ENCODE peak calls at places on chromosomes 11 and 22, in six cellular contexts. X is natural killer cell, C is HFF-Myc, K is K562, O is epithelial cell of esophagus, W is astrocyte of the spinal cord. T is an unnamed sample.

GRCh38 chr11:130999086-130999485 is 82.8 kb upstream of the SNX19 start:
- DNase-seq in X (no peak), C (no peak), K (no peak), O (peak; percentile 52), W (peak; percentile 48), T (no peak)

GRCh38 chr11:2675540-2675939 is 24.3 kb downstream of the KCNQ1OT1 start:
- DNase-seq in X (no peak), C (no peak), K (no peak), O (no peak), W (no peak), T (no peak)

GRCh38 chr11:20041499-20041898 is 118.8 kb downstream of the DBX1 start:
- DNase-seq in X (no peak), C (no peak), K (no peak), O (no peak), W (no peak), T (no peak)

GRCh38 chr11:17412488-17413180 is 24.2 kb upstream of the KCNJ11 start:
- DNase-seq in X (no peak), C (no peak), K (no peak), O (no peak), W (no peak), T (no peak)

GRCh38 chr11:36402568-36403181 is 106.6 kb downstream of the PRR5L start:
- DNase-seq in X (no peak), C (no peak), K (no peak), O (no peak), W (no peak), T (no peak)

GRCh38 chr11:124085583-124085982 is 29.7 kb upstream of the VWA5A start:
- DNase-seq in X (no peak), C (no peak), K (no peak), O (peak; percentile 72), W (no peak), T (no peak)

GRCh38 chr11:113324250-113324649 is 9.9 kb downstream of the TTC12 start:
- DNase-seq in X (no peak), C (no peak), K (no peak), O (no peak), W (no peak), T (no peak)

GRCh38 chr11:118286545-118286944 is 18.0 kb upstream of the CD3E start:
- DNase-seq in X (no peak), C (no peak), K (no peak), O (no peak), W (no peak), T (no peak)

GRCh38 chr11:86372586-86372985 is 2.1 kb upstream of the CCDC81 start:
- DNase-seq in X (no peak), C (no peak), K (no peak), O (peak; percentile 75), W (no peak), T (no peak)

GRCh38 chr22:32723632-32724031 is 77.9 kb upstream of the TIMP3 start:
- DNase-seq in X (no peak), C (peak; percentile 87), K (no peak), O (peak; percentile 92), W (peak; percentile 96), T (peak; percentile 18)

GRCh38 chr11:111637885-111638284 is 35.6 kb downstream of the SIK2 start:
- DNase-seq in X (no peak), C (no peak), K (no peak), O (no peak), W (no peak), T (no peak)

GRCh38 chr11:93905384-93905783 is 55.0 kb upstream of the VSTM5 start:
- DNase-seq in X (no peak), C (peak; percentile 61), K (no peak), O (peak; percentile 29), W (peak; percentile 80), T (no peak)

GRCh38 chr11:11148104-11148509 is 204.9 kb downstream of the CSNK2A3 start:
- DNase-seq in X (no peak), C (peak; percentile 19), K (no peak), O (peak; percentile 62), W (peak; percentile 79), T (no peak)

GRCh38 chr11:2418961-2419360 is 18.4 kb downstream of the TSSC4 start:
- DNase-seq in X (no peak), C (no peak), K (no peak), O (no peak), W (no peak), T (no peak)

GRCh38 chr22:26610072-26610958 is 7.5 kb downstream of the CRYBB1 start:
- DNase-seq in X (peak; percentile 35), C (peak; percentile 87), K (no peak), O (peak; percentile 64), W (peak; percentile 91), T (no peak)

GRCh38 chr11:33017478-33017877 is 1.8 kb downstream of the DEPDC7 start:
- DNase-seq in X (no peak), C (no peak), K (no peak), O (no peak), W (no peak), T (no peak)

GRCh38 chr11:57513446-57513795 is 2.1 kb downstream of the SLC43A1 start:
- DNase-seq in X (no peak), C (no peak), K (no peak), O (no peak), W (no peak), T (no peak)

GRCh38 chr11:6925636-6926207 is 504 bp upstream of the ZNF215 start:
- DNase-seq in X (no peak), C (no peak), K (peak; percentile 33), O (peak; percentile 49), W (peak; percentile 6), T (no peak)

GRCh38 chr11:94780432-94780831 is 12.3 kb downstream of the AMOTL1 start:
- DNase-seq in X (no peak), C (no peak), K (no peak), O (no peak), W (no peak), T (no peak)

GRCh38 chr22:48477031-48477721 is 1350.5 kb downstream of the BRD1 start:
- DNase-seq in X (no peak), C (no peak), K (no peak), O (no peak), W (no peak), T (no peak)

GRCh38 chr11:17394743-17395390 is 6.4 kb upstream of the KCNJ11 start:
- DNase-seq in X (no peak), C (no peak), K (no peak), O (no peak), W (no peak), T (no peak)

GRCh38 chr11:2674681-2675131 is 25.1 kb downstream of the KCNQ1OT1 start:
- DNase-seq in X (no peak), C (no peak), K (no peak), O (no peak), W (no peak), T (no peak)

GRCh38 chr22:44931077-44931540 is 78.7 kb downstream of the PHF21B start:
- DNase-seq in X (no peak), C (peak; percentile 2), K (no peak), O (no peak), W (no peak), T (no peak)

GRCh38 chr11:99260696-99261095 is 239.9 kb downstream of the CNTN5 start:
- DNase-seq in X (no peak), C (no peak), K (no peak), O (peak; percentile 8), W (no peak), T (no peak)

GRCh38 chr11:9385288-9385902 is 943 bp downstream of the IPO7 start:
- DNase-seq in X (no peak), C (no peak), K (no peak), O (no peak), W (no peak), T (peak; percentile 21)
- TF ChIP-seq CTCF in X (no peak), C (no peak), K (no peak), O (peak; percentile 0), W (no peak), T (no peak)

GRCh38 chr11:129333873-129334272 is 41.8 kb upstream of the BARX2 start:
- DNase-seq in X (no peak), C (no peak), K (no peak), O (no peak), W (no peak), T (no peak)
- TF ChIP-seq CTCF in X (no peak), C (peak; percentile 11), K (no peak), O (peak; percentile 41), W (peak; percentile 20), T (no peak)

GRCh38 chr11:66311470-66311964 is 5.3 kb downstream of the CD248 start:
- DNase-seq in X (no peak), C (no peak), K (no peak), O (no peak), W (no peak), T (no peak)

GRCh38 chr11:66310324-66310723 is 6.5 kb downstream of the CD248 start:
- DNase-seq in X (no peak), C (no peak), K (no peak), O (no peak), W (no peak), T (no peak)

GRCh38 chr11:66312549-66313320 is 4.1 kb downstream of the CD248 start:
- DNase-seq in X (peak; percentile 94), C (peak; percentile 95), K (peak; percentile 98), O (peak; percentile 99), W (peak; percentile 100), T (peak; percentile 96)

GRCh38 chr11:66313321-66314185 is 3.3 kb downstream of the CD248 start:
- DNase-seq in X (no peak), C (no peak), K (peak; percentile 45), O (no peak), W (no peak), T (no peak)

GRCh38 chr11:66311965-66312548 is 4.8 kb downstream of the CD248 start:
- DNase-seq in X (peak; percentile 95), C (no peak), K (peak; percentile 90), O (peak; percentile 94), W (peak; percentile 97), T (peak; percentile 98)
- TF ChIP-seq CTCF in X (peak; percentile 57), C (no peak), K (peak; percentile 97), O (peak; percentile 92), W (no peak), T (peak; percentile 95)

DNA sequence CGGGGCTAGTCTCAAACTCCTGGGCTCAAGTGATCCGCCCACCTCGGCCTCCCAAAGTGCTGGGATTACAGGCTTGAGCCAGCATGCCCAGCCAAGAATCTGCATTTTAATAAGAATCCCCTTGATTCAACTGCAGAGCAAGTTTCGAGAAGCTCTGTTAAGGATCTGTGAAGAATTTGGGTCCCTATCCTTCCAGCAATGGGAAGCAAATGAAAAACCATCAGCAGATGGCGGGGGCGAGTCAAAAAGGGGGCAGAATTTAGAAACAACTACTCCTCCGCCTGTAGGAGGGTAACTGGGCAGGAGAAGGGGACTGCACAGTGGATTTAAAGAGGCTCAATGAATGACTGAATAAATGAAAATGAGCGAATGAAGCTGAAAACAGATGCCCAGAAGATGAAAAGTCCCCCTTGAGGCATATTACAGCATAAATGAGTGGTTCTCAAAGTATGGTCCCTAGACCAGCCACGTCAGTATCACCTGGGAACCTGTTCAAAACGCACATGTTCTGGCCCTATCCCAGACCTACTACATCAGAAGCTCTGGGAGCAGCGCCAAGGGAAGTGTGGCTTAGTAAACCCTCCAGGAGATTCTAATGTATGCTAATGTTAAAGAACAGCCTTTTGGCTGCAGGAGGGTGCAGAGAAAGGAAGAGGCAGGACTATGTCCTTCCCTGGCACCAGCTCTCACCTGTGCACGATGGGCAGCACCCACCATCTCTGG is 15.0 kb downstream of the VWCE start:
- DNase-seq in X (no peak), C (no peak), K (no peak), O (peak; percentile 99), W (no peak), T (no peak)
- TF ChIP-seq CTCF in X (no peak), C (no peak), K (no peak), O (no peak), W (no peak), T (no peak)